ENCODE peak calls at places on chromosomes 4 and X, in five cellular contexts. P is naive thymus-derived CD4-positive, alpha-beta T cell; D is CD8-positive, alpha-beta T cell; I is right cardiac atrium; X is tibial artery. F is an unnamed sample.

GRCh38 chr4:76388160-76388908 is 32.6 kb downstream of the CCDC158 start:
- DNase-seq in X (no peak), P (no peak), D (no peak), I (no peak), F (no peak)

GRCh38 chrX:112736310-112736709 is 56.6 kb upstream of the LHFPL1 start:
- DNase-seq in I (no peak), X (no peak), P (no peak), D (no peak), F (no peak)

GRCh38 chr4:35939746-35940145 is 304.6 kb downstream of the ARAP2 start:
- DNase-seq in D (no peak), P (no peak), I (peak), X (no peak), F (no peak)

GRCh38 chr4:154490589-154491340 is 834 bp downstream of the DCHS2 start:
- DNase-seq in X (no peak), D (no peak), P (no peak), I (peak), F (no peak)

GRCh38 chrX:123330229-123330942 is 146.3 kb downstream of the GRIA3 start:
- DNase-seq in X (no peak), P (no peak), I (no peak), D (no peak), F (no peak)

GRCh38 chr4:68256284-68256683 is 10.8 kb upstream of the TMPRSS11B start:
- DNase-seq in D (no peak), X (no peak), I (no peak), P (no peak), F (no peak)

GRCh38 chr4:31089815-31090214 is 369.6 kb downstream of the PCDH7 start:
- DNase-seq in D (no peak), P (no peak), I (no peak), X (peak), F (no peak)

GRCh38 chr4:171880136-171880535 is 66.9 kb downstream of the GALNTL6 start:
- DNase-seq in P (no peak), I (no peak), X (no peak), D (no peak), F (no peak)

GRCh38 chrX:29229802-29230201 is 642.6 kb downstream of the IL1RAPL1 start:
- DNase-seq in I (no peak), P (no peak), D (no peak), X (no peak), F (no peak)

DNA sequence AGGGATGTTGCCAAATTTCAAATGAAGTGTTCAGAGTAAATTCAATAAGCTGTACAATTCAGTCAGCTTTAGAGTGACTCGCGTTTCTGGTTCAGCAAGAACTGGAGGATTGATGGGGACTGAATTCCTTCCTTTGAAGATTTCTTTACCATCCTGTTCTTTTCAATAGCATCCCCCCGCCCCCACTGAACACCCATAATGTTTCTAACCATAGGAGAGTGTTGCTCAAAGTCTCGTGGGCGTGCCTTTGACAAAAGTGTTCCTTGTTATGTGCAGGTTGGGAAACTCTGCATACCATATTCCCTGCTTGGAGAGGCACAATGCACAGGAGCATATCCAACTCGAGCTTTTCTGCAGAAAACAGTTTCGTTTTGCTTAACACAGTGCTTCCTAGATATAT is 323.5 kb upstream of the CASK start:
- DNase-seq in P (no peak), D (no peak), X (no peak), I (no peak), F (no peak)
- H3K27ac ChIP-seq in P (no peak), D (no peak), X (no peak), I (no peak), F (no peak)

GRCh38 chrX:2708016-2708415 is 16.9 kb downstream of the CD99 start:
- DNase-seq in I (no peak), P (no peak), D (no peak), X (no peak), F (no peak)

GRCh38 chrX:2710496-2710895 is 19.4 kb downstream of the CD99 start:
- DNase-seq in D (no peak), P (no peak), I (no peak), X (no peak), F (no peak)

GRCh38 chrX:2708601-2709200 is 17.6 kb downstream of the CD99 start:
- DNase-seq in X (no peak), D (no peak), I (no peak), P (no peak), F (peak)

GRCh38 chrX:2711441-2711840 is 20.3 kb downstream of the CD99 start:
- DNase-seq in P (no peak), X (no peak), I (no peak), D (no peak), F (no peak)

GRCh38 chrX:2710041-2710471 is 19.0 kb downstream of the CD99 start:
- DNase-seq in D (no peak), X (peak), P (no peak), I (peak), F (peak)
- H3K4me3 ChIP-seq in D (peak), X (no peak), P (peak), I (peak), F (no peak)

GRCh38 chrX:88604433-88605221 is 142.4 kb upstream of the CPXCR1 start:
- DNase-seq in P (no peak), X (no peak), D (no peak), I (no peak), F (peak)

GRCh38 chrX:88603237-88603636 is 143.8 kb upstream of the CPXCR1 start:
- DNase-seq in D (no peak), X (no peak), P (no peak), I (no peak), F (no peak)

GRCh38 chrX:88605222-88605583 is 141.8 kb upstream of the CPXCR1 start:
- DNase-seq in X (no peak), P (no peak), D (no peak), I (no peak), F (no peak)
- H3K27ac ChIP-seq in X (no peak), P (no peak), D (no peak), I (no peak), F (no peak)

DNA sequence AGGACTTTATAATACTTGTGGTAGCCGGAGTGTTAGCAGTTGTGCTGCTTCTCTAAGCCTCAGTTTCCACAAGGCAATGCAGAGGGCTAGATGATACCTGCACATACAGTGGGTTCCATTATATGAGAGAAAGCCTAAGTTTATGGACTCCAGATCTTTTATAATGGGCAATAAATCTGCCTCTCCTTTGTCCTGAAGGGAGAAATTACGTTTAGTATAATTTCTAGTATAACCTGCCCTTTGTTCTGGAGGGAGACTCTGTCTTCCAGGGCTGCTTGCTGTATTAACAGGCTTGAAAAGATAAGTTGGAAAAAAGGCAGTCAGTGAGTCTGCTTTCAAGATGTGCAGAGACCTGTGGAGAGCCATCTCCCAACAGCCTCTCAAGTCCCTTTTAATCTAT is 42.7 kb downstream of the ZNF81 start:
- DNase-seq in X (no peak), P (no peak), I (no peak), D (no peak), F (no peak)
- H3K4me3 ChIP-seq in X (no peak), P (no peak), I (no peak), D (no peak), F (no peak)